ENCODE peak calls at places on chromosomes 12 and 14, in seven cellular contexts. I, W, K, U, L, P and H are unnamed samples.

GRCh38 chr14:100015251-100015655 is 50.0 kb upstream of the EVL start:
- DNase-seq in I (no peak), W (no peak), K (no peak), U (peak; percentile 42), L (no peak), P (no peak), H (no peak)

GRCh38 chr14:62602712-62603111 is 442.5 kb downstream of the KCNH5 start:
- DNase-seq in I (no peak), W (no peak), K (no peak), U (no peak), L (no peak), P (no peak), H (no peak)

GRCh38 chr14:104392396-104393198 is 187.0 kb upstream of the C14orf180 start:
- DNase-seq in I (peak; percentile 59), W (peak; percentile 11), K (no peak), U (no peak), L (no peak), P (no peak), H (no peak)

GRCh38 chr14:46140445-46140844 is 511.1 kb downstream of the RPL10L start:
- DNase-seq in I (no peak), W (no peak), K (no peak), U (no peak), L (no peak), P (no peak), H (no peak)

GRCh38 chr14:75339059-75339458 is 60.4 kb downstream of the FOS start:
- DNase-seq in I (no peak), W (no peak), K (no peak), U (peak; percentile 82), L (no peak), P (no peak), H (peak; percentile 93)

GRCh38 chr14:22558221-22558913 is 30.7 kb downstream of the DAD1 start:
- DNase-seq in I (no peak), W (no peak), K (no peak), U (no peak), L (no peak), P (peak; percentile 37), H (no peak)

GRCh38 chr12:107903377-107904061 is 129.0 kb downstream of the ASCL4 start:
- DNase-seq in I (no peak), W (peak; percentile 21), K (peak; percentile 73), U (peak; percentile 7), L (peak; percentile 30), P (peak; percentile 86), H (no peak)

GRCh38 chr14:63891148-63891964 is 38.6 kb downstream of the SYNE2 start:
- DNase-seq in I (no peak), W (peak; percentile 48), K (no peak), U (peak; percentile 73), L (no peak), P (peak; percentile 78), H (no peak)

GRCh38 chr12:122336015-122336946 is 70.0 kb upstream of the VPS33A start:
- DNase-seq in I (no peak), W (no peak), K (no peak), U (peak; percentile 49), L (no peak), P (peak; percentile 42), H (peak; percentile 38)

GRCh38 chr12:9064201-9064814 is 51.4 kb downstream of the A2M start:
- DNase-seq in I (peak; percentile 77), W (peak; percentile 67), K (peak; percentile 63), U (peak; percentile 50), L (peak; percentile 54), P (peak; percentile 83), H (peak; percentile 38)

GRCh38 chr14:53217283-53217994 is 64.3 kb upstream of the DDHD1 start:
- DNase-seq in I (peak; percentile 87), W (peak; percentile 60), K (peak; percentile 81), U (peak; percentile 46), L (peak; percentile 41), P (peak; percentile 86), H (peak; percentile 39)

GRCh38 chr14:39626589-39627576 is 194.7 kb upstream of the FBXO33 start:
- DNase-seq in I (no peak), W (no peak), K (no peak), U (no peak), L (no peak), P (no peak), H (no peak)

GRCh38 chr12:93722757-93723567 is 45.8 kb downstream of the CRADD start:
- DNase-seq in I (no peak), W (no peak), K (no peak), U (no peak), L (no peak), P (peak; percentile 82), H (peak; percentile 27)

GRCh38 chr12:79555006-79555925 is 135.5 kb downstream of the PAWR start:
- DNase-seq in I (no peak), W (no peak), K (no peak), U (peak; percentile 79), L (no peak), P (no peak), H (peak; percentile 73)

GRCh38 chr14:76887196-76887595 is 61.0 kb downstream of the LRRC74A start:
- DNase-seq in I (no peak), W (no peak), K (no peak), U (no peak), L (no peak), P (no peak), H (peak; percentile 43)

GRCh38 chr12:63420206-63420644 is 248.1 kb downstream of the DPY19L2 start:
- DNase-seq in I (no peak), W (no peak), K (no peak), U (peak; percentile 55), L (no peak), P (peak; percentile 45), H (peak; percentile 59)
- TF ChIP-seq CTCF in I (peak; percentile 18), W (no peak), K (peak; percentile 37), U (peak; percentile 67), L (no peak), P (peak; percentile 21), H (peak; percentile 71)

DNA sequence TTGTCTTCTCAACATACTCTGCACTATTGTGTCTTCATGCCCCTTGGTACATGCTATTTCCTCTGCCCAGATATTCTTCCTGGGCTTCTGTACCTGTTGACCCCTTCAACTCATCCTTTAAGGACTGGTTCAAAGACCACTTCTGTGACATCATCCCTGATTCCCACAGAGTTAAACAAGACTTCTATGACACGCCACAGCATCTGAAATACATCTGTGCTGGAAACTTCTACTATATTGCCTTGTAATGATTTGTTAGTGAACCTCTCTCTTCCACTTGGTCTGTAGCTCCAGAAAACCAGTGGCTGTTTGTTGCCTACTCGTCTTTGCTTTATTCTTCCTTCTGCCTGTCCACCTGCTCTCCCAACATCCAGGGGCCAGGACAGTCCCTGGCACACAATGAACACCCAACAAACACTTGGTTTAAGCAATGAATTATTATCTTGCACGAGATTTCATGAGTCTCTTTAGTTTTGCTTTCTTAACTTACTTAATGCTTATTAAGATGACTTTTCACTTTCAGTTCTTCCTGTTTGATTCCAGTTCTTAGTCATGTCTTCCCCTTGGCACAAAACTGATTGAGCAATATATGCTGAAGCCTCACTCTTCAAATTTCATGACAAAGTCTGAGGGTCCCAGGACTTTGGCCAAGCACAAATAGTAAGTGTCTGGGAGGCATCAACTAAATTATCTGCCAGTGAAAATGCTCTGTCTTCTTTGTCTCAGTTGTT is 485.9 kb downstream of the APAF1 start:
- DNase-seq in I (no peak), W (no peak), K (no peak), U (no peak), L (no peak), P (no peak), H (no peak)
- H3K4me3 ChIP-seq in I (no peak overlapping the region), W (no peak overlapping the region), K (no peak overlapping the region), U (no peak overlapping the region), L (no peak overlapping the region), P (no peak overlapping the region), H (no peak overlapping the region)

GRCh38 chr14:24735984-24736630 is 102.1 kb upstream of the GZMB start:
- DNase-seq in I (no peak), W (no peak), K (no peak), U (no peak), L (no peak), P (no peak), H (no peak)

GRCh38 chr14:24734917-24735500 is 101.0 kb upstream of the GZMB start:
- DNase-seq in I (no peak), W (no peak), K (no peak), U (peak; percentile 81), L (no peak), P (peak; percentile 54), H (peak; percentile 82)
- TF ChIP-seq CTCF in I (peak; percentile 43), W (no peak), K (peak; percentile 62), U (peak; percentile 71), L (peak; percentile 61), P (peak; percentile 70), H (peak; percentile 84)

GRCh38 chr14:105497671-105498429 is 6.8 kb downstream of the TEDC1 start:
- DNase-seq in I (peak; percentile 64), W (no peak), K (peak; percentile 30), U (no peak), L (no peak), P (no peak), H (no peak)

GRCh38 chr14:105496831-105497591 is 6.0 kb downstream of the TEDC1 start:
- DNase-seq in I (peak; percentile 62), W (no peak), K (peak; percentile 19), U (no peak), L (no peak), P (no peak), H (no peak)

GRCh38 chr14:105500036-105500725 is 9.1 kb downstream of the TEDC1 start:
- DNase-seq in I (peak; percentile 67), W (no peak), K (peak; percentile 18), U (no peak), L (no peak), P (no peak), H (no peak)

GRCh38 chr14:105499256-105500035 is 8.4 kb downstream of the TEDC1 start:
- DNase-seq in I (peak; percentile 65), W (no peak), K (peak; percentile 24), U (no peak), L (no peak), P (no peak), H (no peak)

DNA sequence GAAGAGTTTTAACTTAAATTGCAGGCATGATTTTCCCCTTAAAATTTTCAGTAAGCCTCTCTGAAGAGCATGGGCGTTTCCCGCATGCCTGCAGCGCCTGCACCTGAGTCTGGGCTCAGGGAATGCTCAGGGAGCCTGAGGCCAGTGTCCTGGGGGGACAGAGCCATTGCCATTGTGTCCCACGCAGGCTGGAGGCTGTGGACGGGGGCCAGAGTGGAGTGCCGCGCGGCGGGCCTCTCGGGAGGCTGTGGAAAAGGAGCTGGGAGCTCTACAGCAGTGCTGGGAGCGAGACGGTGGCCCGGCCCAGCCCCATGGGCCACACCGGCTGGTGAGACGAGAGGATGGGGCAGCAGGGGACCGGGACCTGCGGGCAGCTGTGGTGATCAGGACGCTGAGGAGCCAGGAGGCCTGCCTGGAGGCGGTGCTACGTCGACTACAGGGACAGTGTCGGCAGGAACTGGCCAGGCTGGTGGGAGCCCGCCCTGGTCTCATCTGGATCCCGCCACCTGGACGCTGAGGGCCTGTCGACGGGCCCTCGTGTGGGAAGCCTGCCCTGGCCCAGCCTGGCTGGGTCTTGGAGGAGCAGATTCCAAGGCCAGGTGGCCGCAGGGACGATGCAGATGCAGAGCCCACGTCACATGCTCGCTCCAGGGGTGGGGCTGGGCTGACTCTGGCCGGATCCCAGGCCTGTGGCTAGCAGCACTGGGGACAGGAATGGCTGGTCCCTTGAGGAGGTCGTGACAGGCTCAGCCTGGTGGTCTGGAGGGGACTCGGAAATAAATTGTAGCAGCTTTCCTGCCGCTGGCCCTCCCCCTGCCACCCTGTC is 7.6 kb downstream of the TEDC1 start:
- DNase-seq in I (peak; percentile 63), W (no peak), K (peak; percentile 20), U (no peak), L (no peak), P (no peak), H (no peak)
- H3K4me3 ChIP-seq in I (no peak overlapping the region), W (no peak overlapping the region), K (no peak overlapping the region), U (no peak overlapping the region), L (no peak overlapping the region), P (no peak overlapping the region), H (no peak overlapping the region)